ENCODE peak calls at places on chromosomes 11 and 22, in five cellular contexts. H is neural crest cell, S is lower leg skin, F is heart left ventricle, A is A549. I is an unnamed sample.

GRCh38 chr11:126111458-126112116 is 48.9 kb upstream of the CDON start:
- DNase-seq in H (no peak), S (no peak), F (peak), A (no peak), I (no peak)

GRCh38 chr11:261624-262023 is 16.6 kb upstream of the NLRP6 start:
- DNase-seq in H (no peak), S (no peak), F (no peak), A (no peak), I (no peak)

GRCh38 chr11:107092667-107093066 is 74.4 kb upstream of the GUCY1A2 start:
- DNase-seq in H (no peak), S (no peak), F (no peak), A (no peak), I (no peak)

GRCh38 chr11:110077866-110078325 is 15.3 kb upstream of the ZC3H12C start:
- DNase-seq in H (no peak), S (no peak), F (no peak), A (no peak), I (no peak)

GRCh38 chr11:15327786-15328231 is 213.1 kb downstream of the INSC start:
- DNase-seq in H (peak), S (peak), F (peak), A (peak), I (peak)

GRCh38 chr11:1089738-1090599 is 15.3 kb downstream of the MUC2 start:
- DNase-seq in H (no peak), S (no peak), F (no peak), A (no peak), I (no peak)

GRCh38 chr22:35315141-35315854 is 15.6 kb downstream of the TOM1 start:
- DNase-seq in H (no peak), S (peak), F (no peak), A (no peak), I (no peak)

GRCh38 chr11:80944758-80945157 is 1503.9 kb upstream of the TENM4 start:
- DNase-seq in H (no peak), S (no peak), F (no peak), A (no peak), I (no peak)

GRCh38 chr11:73376803-73377629 is 817 bp downstream of the RELT start:
- DNase-seq in H (peak), S (no peak), F (peak), A (peak), I (peak)

GRCh38 chr11:24134879-24135588 is 361.8 kb upstream of the LUZP2 start:
- DNase-seq in H (no peak), S (no peak), F (no peak), A (no peak), I (no peak)

GRCh38 chr11:67440229-67441081 is 2.8 kb downstream of the CORO1B start:
- DNase-seq in H (no peak), S (no peak), F (no peak), A (no peak), I (no peak)

GRCh38 chr11:115776916-115777315 is 272.7 kb upstream of the CADM1 start:
- DNase-seq in H (no peak), S (no peak), F (peak), A (no peak), I (no peak)

GRCh38 chr11:121122328-121122727 is 21.3 kb downstream of the TECTA start:
- DNase-seq in H (no peak), S (no peak), F (no peak), A (no peak), I (no peak)

GRCh38 chr11:111414267-111414931 is 35.3 kb upstream of the POU2AF1 start:
- DNase-seq in H (no peak), S (no peak), F (no peak), A (no peak), I (no peak)

GRCh38 chr11:88402784-88403183 is 65.2 kb upstream of the CTSC start:
- DNase-seq in H (no peak), S (no peak), F (no peak), A (peak), I (no peak)

GRCh38 chr11:41379084-41379483 is 80.4 kb downstream of the LRRC4C start:
- DNase-seq in H (no peak), S (no peak), F (no peak), A (no peak), I (no peak)

GRCh38 chr22:49995413-49996191 is 17.0 kb downstream of the IL17REL start:
- DNase-seq in H (no peak), S (no peak), F (no peak), A (no peak), I (no peak)

GRCh38 chr11:445765-446588 is 4.1 kb upstream of the PTDSS2 start:
- DNase-seq in H (no peak), S (no peak), F (no peak), A (no peak), I (no peak)

GRCh38 chr11:33942954-33943353 is 51.1 kb upstream of the LMO2 start:
- DNase-seq in H (no peak), S (peak), F (peak), A (no peak), I (no peak)

GRCh38 chr11:123576082-123576481 is 78.3 kb downstream of the SCN3B start:
- DNase-seq in H (no peak), S (no peak), F (no peak), A (no peak), I (no peak)

GRCh38 chr11:69178819-69179482 is 23.2 kb downstream of the SMIM38 start:
- DNase-seq in H (no peak), S (no peak), F (no peak), A (no peak), I (no peak)

GRCh38 chr11:111735262-111736116 is 30.7 kb downstream of the PPP2R1B start:
- DNase-seq in H (no peak), S (peak), F (peak), A (peak), I (no peak)

GRCh38 chr11:16086229-16086628 is 270.1 kb downstream of the SOX6 start:
- DNase-seq in H (peak), S (no peak), F (no peak), A (no peak), I (no peak)

GRCh38 chr11:86418929-86419328 is 44.2 kb downstream of the CCDC81 start:
- DNase-seq in H (no peak), S (no peak), F (no peak), A (peak), I (no peak)

GRCh38 chr11:113546757-113547507 is 71.7 kb upstream of the DRD2 start:
- DNase-seq in H (no peak), S (no peak), F (no peak), A (no peak), I (no peak)

GRCh38 chr22:26884921-26885320 is 227.5 kb downstream of the MIAT start:
- DNase-seq in H (no peak), S (no peak), F (no peak), A (no peak), I (no peak)

GRCh38 chr11:2892215-2893020 is 6.8 kb upstream of the CDKN1C start:
- DNase-seq in H (peak), S (no peak), F (peak), A (peak), I (peak)

GRCh38 chr11:63667993-63668392 is 3.2 kb downstream of the ATL3 start:
- DNase-seq in H (no peak), S (no peak), F (no peak), A (peak), I (no peak)

GRCh38 chr22:49747705-49748104 is 80.0 kb downstream of the BRD1 start:
- DNase-seq in H (no peak), S (no peak), F (no peak), A (no peak), I (no peak)

GRCh38 chr11:134725939-134726639 is 314.0 kb upstream of the B3GAT1 start:
- DNase-seq in H (no peak), S (no peak), F (no peak), A (peak), I (no peak)

GRCh38 chr11:7272373-7272772 is 20.7 kb downstream of the SYT9 start:
- DNase-seq in H (no peak), S (no peak), F (no peak), A (no peak), I (no peak)

GRCh38 chr11:44752262-44752661 is 25.5 kb downstream of the TSPAN18 start:
- DNase-seq in H (no peak), S (no peak), F (no peak), A (no peak), I (no peak)

GRCh38 chr11:44774736-44775135 is 48.0 kb downstream of the TSPAN18 start:
- DNase-seq in H (no peak), S (no peak), F (no peak), A (no peak), I (no peak)

GRCh38 chr11:129277216-129277838 is 85.2 kb upstream of the ARHGAP32 start:
- DNase-seq in H (no peak), S (no peak), F (no peak), A (no peak), I (no peak)

DNA sequence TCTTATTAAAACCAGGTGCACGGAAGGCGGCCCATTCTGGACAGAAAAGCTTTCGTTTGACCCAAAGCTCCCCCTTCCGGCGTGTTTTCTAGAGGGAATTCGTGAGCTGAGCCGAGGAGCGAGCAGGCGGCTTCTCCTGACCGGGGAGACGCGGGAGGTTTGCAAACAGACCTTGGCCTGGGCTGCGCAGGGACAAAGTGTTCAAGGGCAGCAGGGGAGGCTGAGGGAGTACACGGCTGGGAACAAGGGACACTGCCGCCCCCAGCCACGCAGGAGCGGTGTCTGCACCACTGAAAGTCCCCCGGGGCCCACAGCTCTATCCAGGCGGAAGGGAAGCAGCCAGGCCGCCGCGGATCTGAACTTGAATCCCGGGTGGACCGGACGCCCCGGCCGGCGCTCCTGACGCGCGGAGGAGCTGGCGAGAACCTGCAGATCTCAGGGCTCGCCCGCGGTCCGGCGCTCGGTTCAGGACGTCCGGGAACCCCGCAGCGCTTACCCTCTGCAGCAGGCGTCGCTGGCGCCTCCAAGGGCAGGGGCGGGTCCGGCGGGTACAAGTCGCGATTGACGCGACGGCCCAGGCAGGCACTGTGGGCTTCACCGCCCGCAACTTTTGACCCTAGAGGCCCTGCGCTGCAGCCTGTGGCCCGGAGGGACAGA is 101.9 kb downstream of the WT1 start:
- DNase-seq in H (peak), S (peak), F (peak), A (peak), I (peak)
- TF ChIP-seq CTCF in H (peak), S (no peak), F (no peak), A (peak), I (no peak)

GRCh38 chr11:27234043-27234668 is 128.9 kb downstream of the CCDC34 start:
- DNase-seq in H (no peak), S (peak), F (no peak), A (peak), I (no peak)
- TF ChIP-seq CTCF in H (no peak), S (no peak), F (no peak), A (no peak), I (no peak)

DNA sequence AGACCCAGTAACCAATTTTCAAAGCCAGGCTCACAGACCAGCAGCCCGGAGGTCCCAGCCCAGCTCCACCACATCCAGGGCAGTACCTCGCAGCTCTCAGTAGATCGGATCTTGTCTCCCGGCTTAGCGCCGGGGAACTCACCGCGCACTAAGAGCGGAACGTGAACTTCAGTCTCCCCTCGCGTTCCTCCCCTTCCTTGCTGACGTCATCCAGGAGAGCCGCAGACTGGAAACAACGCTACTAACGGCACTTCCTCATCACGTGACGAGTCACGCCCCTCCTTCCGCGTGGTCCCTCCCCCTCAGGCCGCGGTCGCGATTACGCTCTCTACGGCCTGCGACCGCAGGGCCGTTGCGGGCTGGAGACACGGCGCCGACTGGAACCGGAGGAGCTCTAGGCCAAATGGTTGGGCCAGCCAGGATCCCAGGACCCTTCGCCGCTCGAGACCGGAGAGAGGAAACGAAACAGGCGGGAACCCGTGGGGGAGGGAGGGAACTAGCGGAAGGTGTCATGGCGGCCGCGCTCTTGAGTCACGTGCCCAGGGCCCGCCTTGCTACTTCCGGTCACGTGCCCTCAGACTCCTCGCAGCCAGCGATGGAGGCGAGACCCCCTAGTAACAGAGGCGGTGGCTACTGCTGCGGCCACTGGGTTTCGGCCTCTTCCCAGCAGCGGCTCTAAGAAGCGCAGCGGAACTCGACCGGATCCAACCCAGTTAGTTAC is at the start of the genes GTF2H1 and HPS5:
- DNase-seq in H (peak), S (peak), F (peak), A (peak), I (peak)
- TF ChIP-seq CTCF in H (no peak), S (no peak), F (no peak), A (no peak), I (no peak)

GRCh38 chr22:25775501-25775900 is 33.5 kb downstream of the MYO18B start:
- DNase-seq in H (peak), S (no peak), F (no peak), A (no peak), I (no peak)

GRCh38 chr22:25772288-25772687 is 30.3 kb downstream of the MYO18B start:
- DNase-seq in H (no peak), S (no peak), F (no peak), A (no peak), I (no peak)

GRCh38 chr22:25777870-25778269 is 35.9 kb downstream of the MYO18B start:
- DNase-seq in H (peak), S (no peak), F (no peak), A (peak), I (peak)

GRCh38 chr22:25777411-25777810 is 35.4 kb downstream of the MYO18B start:
- DNase-seq in H (no peak), S (no peak), F (no peak), A (no peak), I (no peak)

DNA sequence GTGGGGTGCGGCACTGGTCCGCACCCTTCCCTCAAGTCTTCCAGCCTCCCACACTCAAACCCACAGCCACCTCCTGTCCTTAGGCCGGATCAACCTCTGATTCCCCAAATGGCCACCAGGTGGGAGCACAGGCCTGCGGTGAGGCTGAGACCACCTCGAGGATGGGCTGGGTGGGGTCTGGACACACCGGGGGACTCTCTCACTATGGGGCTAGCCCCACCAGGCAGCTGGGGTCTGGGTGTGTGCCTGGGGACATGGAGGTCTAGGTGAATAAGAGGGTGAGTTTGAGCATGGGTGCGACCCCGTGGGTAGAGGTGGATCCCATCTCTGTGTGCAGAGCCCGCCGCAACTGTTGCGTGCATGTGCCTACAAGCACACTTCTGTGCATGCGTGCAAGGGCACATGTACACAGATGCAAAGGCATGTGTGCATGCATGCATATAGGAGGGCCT is 32.6 kb downstream of the MYO18B start:
- DNase-seq in H (peak), S (no peak), F (no peak), A (no peak), I (peak)
- TF ChIP-seq CTCF in H (peak), S (no peak), F (no peak), A (peak), I (peak)

DNA sequence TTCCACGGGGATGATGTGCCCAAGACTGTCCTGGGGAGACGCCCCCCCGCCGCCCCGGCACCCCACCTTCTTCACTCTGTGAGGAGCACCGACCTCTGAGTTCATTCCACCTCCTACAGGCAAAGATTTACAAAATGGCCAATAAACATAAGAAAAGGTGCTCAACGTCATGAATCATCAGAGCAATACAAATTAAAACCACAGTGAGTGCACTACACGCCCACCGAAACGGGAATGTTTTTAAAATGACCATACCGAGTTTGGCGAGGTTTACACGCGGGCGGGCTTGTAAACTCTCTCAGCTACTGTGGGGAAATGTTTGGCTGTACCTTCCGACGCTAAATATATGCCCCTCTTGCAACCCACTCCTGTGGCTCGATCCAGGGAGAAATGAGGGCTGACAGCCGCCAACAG is 7.9 kb downstream of the NPTXR start:
- DNase-seq in H (no peak), S (no peak), F (no peak), A (no peak), I (no peak)
- TF ChIP-seq CTCF in H (no peak), S (no peak), F (no peak), A (no peak), I (no peak)

DNA sequence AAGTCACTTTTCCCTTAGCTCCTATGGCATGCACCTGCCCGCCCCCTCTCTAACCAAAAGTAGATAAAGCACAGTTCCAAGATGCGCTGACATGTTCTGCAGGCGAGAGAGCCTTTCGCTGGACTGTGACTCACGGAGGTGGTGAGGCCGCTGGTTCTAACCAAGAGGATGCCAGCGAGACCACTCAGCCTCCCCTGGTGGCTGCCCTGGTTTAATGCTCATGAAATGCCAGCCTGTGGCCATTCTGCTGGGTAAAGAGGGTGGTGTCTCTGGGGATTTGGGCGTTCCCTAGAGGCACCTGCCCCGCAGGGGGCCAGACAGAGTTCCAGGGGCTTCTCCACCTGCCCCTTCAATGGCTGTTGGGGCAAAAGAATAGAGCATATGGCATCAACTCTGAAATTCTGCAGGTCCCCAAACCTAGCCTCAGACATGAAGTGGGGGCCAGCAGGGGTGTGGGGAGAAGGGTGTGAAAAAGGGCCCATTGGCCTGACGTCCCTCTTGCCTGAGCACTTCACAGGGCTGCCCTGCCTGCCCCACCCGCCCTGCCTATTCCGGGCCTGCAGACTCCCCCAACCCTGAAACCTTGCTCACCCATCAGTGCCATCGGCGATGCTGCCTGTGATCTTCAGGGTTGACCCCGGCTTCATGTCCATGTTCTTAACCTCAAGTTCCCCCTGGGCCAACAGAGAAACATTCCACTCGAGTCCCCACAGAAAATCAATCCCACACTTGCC is 8.5 kb downstream of the LGALS2 start:
- DNase-seq in H (no peak), S (no peak), F (no peak), A (peak), I (peak)
- TF ChIP-seq CTCF in H (no peak), S (no peak), F (no peak), A (no peak), I (peak)

I was measured in Calu3.